ENCODE peak calls at places on chromosome 6, in four cellular contexts. Y is HCT116, K is Panc1, V is K562. Z is an unnamed sample.

GRCh38 chr6:110814488-110815259 is 595 bp downstream of the CDK19 start:
- DNase-seq in Y (no peak), K (no peak), V (peak), Z (no peak)

GRCh38 chr6:119584088-119584487 is 234.5 kb upstream of the MAN1A1 start:
- DNase-seq in K (no peak), Y (no peak), V (no peak), Z (no peak)

GRCh38 chr6:37320649-37321048 is 33.1 kb upstream of the RNF8 start:
- DNase-seq in V (no peak), Y (no peak), K (no peak), Z (no peak)

GRCh38 chr6:128139519-128139918 is 238.7 kb upstream of the THEMIS start:
- DNase-seq in K (peak), V (no peak), Y (no peak), Z (peak)

GRCh38 chr6:43009124-43009523 is 4.6 kb downstream of the MEA1 start:
- DNase-seq in V (peak), K (no peak), Y (no peak), Z (peak)

GRCh38 chr6:2103644-2104523 is 141.5 kb downstream of the GMDS start:
- DNase-seq in K (peak), V (peak), Y (peak), Z (peak)

GRCh38 chr6:41471064-41471895 is 74.9 kb upstream of the FOXP4 start:
- DNase-seq in K (no peak), V (no peak), Y (no peak), Z (no peak)

GRCh38 chr6:34517461-34517868 is 38.7 kb downstream of the SPDEF start:
- DNase-seq in Y (no peak), V (peak), K (no peak), Z (no peak)

GRCh38 chr6:53326372-53327016 is 22.3 kb downstream of the ELOVL5 start:
- DNase-seq in V (peak), Y (peak), K (peak), Z (no peak)

GRCh38 chr6:36912583-36912982 is 26.8 kb downstream of the C6orf89 start:
- DNase-seq in K (peak), Y (no peak), V (no peak), Z (no peak)

GRCh38 chr6:151448623-151449022 is 3.3 kb downstream of the RMND1 start:
- DNase-seq in Y (no peak), K (no peak), V (no peak), Z (no peak)

GRCh38 chr6:142942805-142943227 is 2.2 kb downstream of the HIVEP2 start:
- DNase-seq in Y (no peak), K (no peak), V (peak), Z (peak)

GRCh38 chr6:41939848-41940758 is 1.5 kb downstream of the CCND3 start:
- DNase-seq in V (peak), K (no peak), Y (no peak), Z (no peak)

GRCh38 chr6:77015350-77015749 is 447.9 kb downstream of the HTR1B start:
- DNase-seq in Y (no peak), V (no peak), K (no peak), Z (no peak)

GRCh38 chr6:31572041-31572911 is at the start of gene LTA:
- DNase-seq in Y (no peak), K (no peak), V (no peak), Z (no peak)

GRCh38 chr6:118281291-118281690 is 266.8 kb upstream of the PLN start:
- DNase-seq in V (no peak), Y (no peak), K (no peak), Z (peak)

GRCh38 chr6:70413829-70414494 is 654 bp downstream of the FAM135A start:
- DNase-seq in K (no peak), Y (no peak), V (peak), Z (no peak)

GRCh38 chr6:105994522-105995402 is 91.4 kb upstream of the PRDM1 start:
- DNase-seq in V (no peak), Y (peak), K (no peak), Z (no peak)

GRCh38 chr6:35552285-35552917 is 39.7 kb upstream of the TULP1 start:
- DNase-seq in V (peak), K (peak), Y (peak), Z (peak)

GRCh38 chr6:156876302-156876701 is 99.1 kb downstream of the ARID1B start:
- DNase-seq in K (no peak), Y (no peak), V (peak), Z (no peak)

GRCh38 chr6:4374231-4374630 is 238.9 kb upstream of the ECI2 start:
- DNase-seq in Y (no peak), V (no peak), K (no peak), Z (no peak)

GRCh38 chr6:157954150-157955117 is 27.2 kb upstream of the SYNJ2 start:
- DNase-seq in Y (no peak), K (no peak), V (no peak), Z (peak)

GRCh38 chr6:451336-451735 is 59.8 kb downstream of the IRF4 start:
- DNase-seq in K (no peak), V (no peak), Y (no peak), Z (no peak)

GRCh38 chr6:82364087-82365010 is 732 bp downstream of the TPBG start:
- DNase-seq in K (no peak), Y (peak), V (peak), Z (no peak)

GRCh38 chr6:167826230-167827061 is at the start of gene AFDN:
- DNase-seq in Y (no peak), K (no peak), V (peak), Z (no peak)

GRCh38 chr6:143429970-143430369 is 20.5 kb downstream of the ADAT2 start:
- DNase-seq in K (no peak), Y (no peak), V (no peak), Z (no peak)

DNA sequence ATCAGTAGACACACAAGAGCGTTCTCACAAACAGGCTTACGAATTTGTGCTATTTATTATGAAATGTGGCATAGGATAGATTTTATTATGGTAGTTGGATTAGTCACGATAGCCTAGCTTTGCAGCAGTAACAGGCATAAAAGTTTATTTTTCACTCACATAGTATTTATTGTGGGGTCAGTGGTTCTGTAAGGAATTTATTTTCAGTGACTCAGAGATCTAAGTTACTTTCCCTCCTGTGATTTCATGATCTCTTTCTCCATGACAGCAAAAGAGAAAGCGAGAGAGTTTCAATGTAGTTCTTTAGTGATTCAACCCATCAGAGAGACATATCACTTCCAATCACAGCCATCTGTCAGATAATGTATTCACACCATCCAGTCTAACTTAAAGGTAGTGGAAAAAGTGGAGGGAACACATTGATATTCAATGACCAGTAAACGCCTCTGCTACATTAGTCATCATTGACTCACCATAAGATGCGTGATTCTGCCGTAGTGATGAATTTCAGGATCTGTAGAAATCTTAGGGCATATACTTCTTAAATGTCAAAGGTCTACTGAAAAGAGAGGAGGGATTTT is 605.5 kb downstream of the HDGFL1 start:
- DNase-seq in V (no peak), K (peak), Y (peak), Z (no peak)
- TF ChIP-seq SIN3A in V (no peak), K (no peak), Y (no peak), Z (no peak)

GRCh38 chr6:107706516-107706915 is 117.6 kb downstream of the SCML4 start:
- DNase-seq in Y (no peak), V (no peak), K (no peak), Z (no peak)

GRCh38 chr6:107708435-107708834 is 115.7 kb downstream of the SCML4 start:
- DNase-seq in Y (no peak), K (no peak), V (no peak), Z (no peak)

GRCh38 chr6:107701231-107701630 is 122.9 kb downstream of the SCML4 start:
- DNase-seq in Y (no peak), V (no peak), K (no peak), Z (no peak)

GRCh38 chr6:107707346-107708270 is 116.5 kb downstream of the SCML4 start:
- DNase-seq in K (no peak), Y (no peak), V (no peak), Z (no peak)

DNA sequence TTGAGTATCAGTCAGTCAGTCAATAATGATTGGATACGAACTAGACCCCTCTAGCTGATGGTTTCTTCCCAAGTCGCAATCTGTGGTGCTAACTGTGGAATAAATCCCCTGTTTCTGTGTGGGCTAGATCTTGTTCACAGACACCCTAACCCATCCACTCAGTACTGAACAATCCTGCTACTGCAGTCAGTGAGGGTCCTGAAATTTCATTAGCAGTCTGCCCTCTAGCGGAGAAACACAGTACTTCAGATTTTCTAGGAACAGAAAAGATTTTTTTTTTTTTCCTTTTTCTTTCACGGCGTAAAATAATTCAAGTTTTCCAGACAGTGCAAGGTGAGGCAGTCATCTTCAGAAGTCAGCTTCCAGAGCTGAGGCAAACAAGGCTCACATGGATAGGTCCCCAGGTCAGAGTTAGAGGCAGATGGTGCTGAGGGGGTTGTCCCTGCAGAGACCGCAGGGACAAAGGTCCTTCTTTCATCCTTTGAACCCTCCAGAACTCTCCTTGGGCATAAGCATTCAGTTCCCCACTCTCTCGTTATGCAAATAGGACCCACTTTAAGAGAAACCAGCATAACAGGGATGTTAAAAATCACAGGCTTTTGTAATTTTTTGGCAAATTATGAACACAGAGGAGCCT is 119.6 kb downstream of the SCML4 start:
- DNase-seq in V (peak), K (peak), Y (peak), Z (peak)
- TF ChIP-seq TCF7L2 in V (no peak), K (no peak), Y (no peak), Z (no peak)

GRCh38 chr6:129766959-129767728 is 57.2 kb upstream of the ARHGAP18 start:
- DNase-seq in V (peak), Y (no peak), K (no peak), Z (no peak)
- TF ChIP-seq SIN3A in V (peak), Y (peak), K (no peak), Z (no peak)

DNA sequence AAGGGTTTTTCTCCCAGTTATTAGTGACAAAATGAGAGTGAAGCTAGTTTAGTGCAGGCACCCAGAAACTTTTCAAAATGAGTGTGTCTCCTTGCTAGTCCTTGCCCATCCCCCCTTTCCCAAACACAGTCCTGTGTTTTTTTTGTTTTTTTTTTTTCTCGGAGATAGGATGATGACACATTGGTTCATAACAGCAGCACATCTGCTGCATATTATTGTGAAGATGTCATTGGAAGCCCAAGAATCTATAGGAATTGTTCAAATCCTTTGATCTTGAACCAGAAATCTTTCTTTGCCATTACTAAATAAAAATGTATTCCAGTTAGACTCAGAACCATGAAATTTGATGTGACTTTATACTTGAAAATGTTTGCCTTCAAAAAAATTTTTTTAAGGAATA is 162.4 kb downstream of the FRK start:
- DNase-seq in K (no peak), Y (no peak), V (no peak), Z (no peak)
- TF ChIP-seq TCF7L2 in K (no peak), Y (no peak), V (no peak), Z (no peak)